ENCODE peak calls at places on chromosomes 7 and 10, in six cellular contexts. B, J, Q, R, T and F are unnamed samples.

GRCh38 chr7:31782411-31782991 is 95.5 kb downstream of the PPP1R17 start:
- DNase-seq in R (peak; percentile 65), Q (peak; percentile 47), T (no peak), J (peak; percentile 61), B (peak; percentile 35), F (peak; percentile 75)

GRCh38 chr7:134632937-134633540 is 13.6 kb upstream of the BPGM start:
- DNase-seq in J (peak; percentile 79), B (peak; percentile 51), Q (peak; percentile 44), R (peak; percentile 34), T (no peak), F (peak; percentile 27)

GRCh38 chr7:95298091-95298490 is 26.2 kb downstream of the PON1 start:
- DNase-seq in T (no peak), R (no peak), Q (no peak), B (no peak), J (no peak), F (no peak)

GRCh38 chr10:31723074-31723750 is 205.4 kb downstream of the ARHGAP12 start:
- DNase-seq in Q (peak; percentile 5), T (no peak), B (no peak), R (no peak), J (no peak), F (no peak)

GRCh38 chr7:151570366-151570915 is 50.7 kb upstream of the RHEB start:
- DNase-seq in Q (no peak), J (no peak), T (no peak), B (peak; percentile 12), R (no peak), F (no peak)

GRCh38 chr7:54960517-54960916 is 58.3 kb upstream of the EGFR start:
- DNase-seq in J (no peak), T (no peak), Q (no peak), B (no peak), R (no peak), F (no peak)

GRCh38 chr7:127911968-127912511 is 119.2 kb downstream of the LRRC4 start:
- DNase-seq in Q (no peak), B (no peak), R (no peak), J (no peak), T (no peak), F (no peak)

GRCh38 chr10:11150255-11150731 is 132.6 kb downstream of the CELF2 start:
- DNase-seq in J (no peak), Q (no peak), B (no peak), R (no peak), T (no peak), F (no peak)

GRCh38 chr10:53903756-53904155 is 897.3 kb downstream of the PCDH15 start:
- DNase-seq in J (no peak), B (no peak), T (no peak), R (no peak), Q (no peak), F (no peak)

GRCh38 chr10:46077616-46078268 is 31.7 kb upstream of the MSMB start:
- DNase-seq in R (no peak), Q (no peak), J (no peak), T (no peak), B (no peak), F (no peak)

GRCh38 chr7:16847381-16847860 is 34.4 kb downstream of the AGR3 start:
- DNase-seq in Q (peak; percentile 50), B (no peak), R (no peak), J (peak; percentile 13), T (no peak), F (no peak)

GRCh38 chr10:24456319-24456718 is 247.4 kb downstream of the KIAA1217 start:
- DNase-seq in R (no peak), Q (no peak), T (no peak), B (no peak), J (no peak), F (no peak)

GRCh38 chr7:47506716-47507354 is 75.1 kb downstream of the TNS3 start:
- DNase-seq in R (no peak), T (no peak), J (no peak), B (no peak), Q (no peak), F (no peak)

DNA sequence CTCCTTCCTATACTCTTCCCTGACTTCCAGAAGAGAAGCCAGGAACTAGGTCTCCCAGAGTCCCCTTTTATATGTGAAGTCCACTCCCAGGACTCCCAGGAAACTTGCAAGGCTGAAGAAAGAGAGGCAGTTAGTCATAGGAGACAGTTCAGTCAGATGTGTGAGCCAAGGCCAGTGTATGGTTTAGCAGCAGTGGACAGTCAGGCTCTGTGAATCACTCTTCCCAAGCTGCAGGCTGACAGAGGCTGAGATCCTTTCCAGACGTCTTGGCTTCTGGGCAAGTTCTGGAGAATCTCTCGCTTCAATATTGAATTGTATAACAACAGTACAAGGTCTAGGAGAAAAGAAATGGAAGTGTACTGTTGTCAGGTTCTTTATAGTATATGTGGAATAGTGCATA is 26.9 kb downstream of the BLVRA start:
- DNase-seq in R (no peak), Q (no peak), J (no peak), T (no peak), B (no peak), F (no peak)
- TF ChIP-seq YY1 in R (no peak), Q (no peak), J (no peak), T (no peak), B (no peak), F (no peak)

GRCh38 chr7:5695037-5695708 is 86.3 kb downstream of the RNF216 start:
- DNase-seq in B (no peak), R (no peak), J (no peak), Q (no peak), T (no peak), F (no peak)
- H3K9ac ChIP-seq in B (no peak overlapping the region), R (peak overlapping the region; percentile 54), J (no peak overlapping the region), Q (no peak overlapping the region), T (no peak overlapping the region), F (no peak overlapping the region)

GRCh38 chr10:121696854-121697253 is 98.6 kb upstream of the FGFR2 start:
- DNase-seq in B (peak; percentile 55), Q (peak; percentile 18), J (peak; percentile 21), T (peak; percentile 95), R (peak; percentile 45), F (no peak)

GRCh38 chr10:121692626-121693025 is 94.4 kb upstream of the FGFR2 start:
- DNase-seq in B (no peak), R (no peak), Q (no peak), T (no peak), J (no peak), F (no peak)

GRCh38 chr10:121695731-121696464 is 97.7 kb upstream of the FGFR2 start:
- DNase-seq in J (no peak), T (no peak), R (no peak), Q (peak; percentile 77), B (no peak), F (no peak)

GRCh38 chr10:121694966-121695340 is 96.7 kb upstream of the FGFR2 start:
- DNase-seq in Q (no peak), T (no peak), B (no peak), J (no peak), R (peak; percentile 68), F (no peak)

GRCh38 chr10:121694327-121694965 is 96.2 kb upstream of the FGFR2 start:
- DNase-seq in R (no peak), Q (no peak), J (no peak), B (no peak), T (no peak), F (no peak)
- TF ChIP-seq YY1 in R (no peak), Q (no peak), J (no peak), B (no peak), T (no peak), F (no peak)

GRCh38 chr7:23415198-23415597 is 55.1 kb downstream of the IGF2BP3 start:
- DNase-seq in T (no peak), J (no peak), Q (no peak), B (no peak), R (no peak), F (no peak)
- H3K9ac ChIP-seq in T (no peak overlapping the region), J (no peak overlapping the region), Q (no peak overlapping the region), B (no peak overlapping the region), R (no peak overlapping the region), F (no peak overlapping the region)

DNA sequence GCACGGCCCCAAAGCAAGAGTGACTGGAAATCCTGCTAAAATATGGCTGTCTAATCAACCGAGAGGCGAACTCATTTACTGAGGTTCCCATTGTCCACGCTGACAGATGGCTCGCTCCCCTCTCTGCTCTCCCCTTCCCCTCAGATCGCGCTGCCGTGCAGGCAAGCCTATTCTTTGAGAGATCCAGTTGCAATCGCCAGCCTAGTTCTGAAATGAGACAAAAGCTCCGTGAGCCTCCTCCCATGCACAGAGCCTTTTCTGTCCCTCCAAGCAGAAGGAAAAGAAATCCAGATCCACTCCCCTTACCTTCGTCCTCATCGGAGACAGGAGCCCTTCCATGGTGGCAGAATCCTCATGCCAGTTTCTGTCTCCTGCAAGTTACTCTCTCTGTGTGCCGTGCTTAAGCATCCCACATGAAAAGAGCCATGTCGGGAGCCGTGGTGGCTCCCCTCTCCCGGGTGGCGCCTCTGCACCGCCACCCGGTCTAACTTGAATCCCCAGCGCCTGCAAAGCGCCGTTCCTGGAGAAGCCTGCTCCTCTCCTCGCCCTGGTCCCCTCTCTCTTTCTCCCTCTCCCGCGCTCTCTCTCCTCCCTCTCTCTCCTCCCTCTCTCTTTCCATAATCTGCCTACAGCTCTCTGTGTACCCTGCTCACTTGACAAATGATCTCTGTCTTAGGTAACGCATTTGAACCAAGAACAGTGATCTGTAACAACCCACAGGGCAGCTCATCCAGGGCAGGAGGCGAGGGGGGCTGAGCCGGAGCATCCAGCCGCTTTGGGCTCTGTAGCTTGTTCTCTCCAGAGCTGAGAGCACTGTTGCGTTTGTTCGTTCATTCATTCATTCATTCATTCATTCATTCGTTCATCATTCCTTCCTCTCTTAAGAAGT is 156.8 kb downstream of the FRMD4A start:
- DNase-seq in R (peak; percentile 65), J (no peak), T (peak; percentile 67), Q (no peak), B (no peak), F (no peak)
- TF ChIP-seq YY1 in R (no peak), J (no peak), T (no peak), Q (no peak), B (no peak), F (no peak)

DNA sequence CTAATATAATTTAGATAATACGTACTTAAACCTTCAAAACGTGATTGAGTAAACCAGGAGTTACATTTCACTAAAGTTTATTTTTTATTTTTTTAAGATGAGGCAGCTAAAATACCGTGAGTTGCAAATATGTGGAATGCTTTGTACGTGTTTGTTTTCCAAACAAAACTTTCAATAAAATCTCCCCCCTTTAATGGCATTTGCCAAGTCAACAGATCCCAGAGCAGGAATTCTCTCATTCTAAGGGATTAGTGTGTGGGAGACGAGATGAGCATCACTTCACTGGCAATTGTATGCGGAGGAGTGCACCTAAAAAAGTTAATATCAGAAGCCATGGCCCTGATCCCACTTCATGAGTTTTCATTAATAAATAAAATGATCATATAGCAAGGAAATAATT is 53.7 kb upstream of the MAGI2 start:
- DNase-seq in Q (peak; percentile 50), J (no peak), B (no peak), T (no peak), R (no peak), F (no peak)
- H3K9ac ChIP-seq in Q (no peak overlapping the region), J (no peak overlapping the region), B (no peak overlapping the region), T (no peak overlapping the region), R (no peak overlapping the region), F (no peak overlapping the region)

DNA sequence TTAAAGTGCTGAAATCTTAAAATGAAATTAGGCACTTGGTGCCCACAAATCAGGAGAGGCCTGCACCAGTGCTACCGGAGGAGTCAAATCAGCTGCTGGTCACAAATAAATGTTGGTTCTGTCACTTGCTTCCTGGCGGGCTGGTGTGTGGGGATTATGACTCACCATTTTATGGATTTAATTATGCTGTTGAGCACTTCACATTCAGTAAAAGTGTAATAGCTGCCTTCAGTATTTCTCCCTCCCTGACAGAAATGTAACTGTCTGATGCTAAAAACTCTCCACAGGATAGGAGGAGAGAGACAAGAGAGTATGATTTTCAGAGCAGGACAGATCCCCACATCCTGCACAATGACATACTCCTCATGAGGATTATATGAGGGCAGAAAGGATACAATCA is 186.0 kb downstream of the JAZF1 start:
- DNase-seq in J (no peak), B (no peak), T (no peak), R (peak; percentile 34), Q (no peak), F (no peak)
- TF ChIP-seq YY1 in J (no peak), B (no peak), T (no peak), R (no peak), Q (no peak), F (no peak)

GRCh38 chr7:12066561-12066960 is 144.5 kb upstream of the TMEM106B start:
- DNase-seq in Q (peak; percentile 4), T (no peak), R (no peak), J (no peak), B (peak; percentile 85), F (no peak)
- H3K9ac ChIP-seq in Q (no peak overlapping the region), T (no peak overlapping the region), R (no peak overlapping the region), J (no peak overlapping the region), B (peak overlapping the region; percentile 23), F (no peak overlapping the region)